ENCODE peak calls at places on chromosomes 16 and 17, in nine cellular contexts. One of them, this sample, is unnamed.

GRCh38 chr17:40348562-40349476 is 15.7 kb downstream of the GJD3 start:
- DNase-seq in esophagus squamous epithelium: no peak
- DNase-seq in small intestine: no peak
- DNase-seq in tibial artery: peak; percentile 89
- DNase-seq in A549: no peak
- DNase-seq in CD8-positive, alpha-beta T cell: no peak
- DNase-seq in left ventricle myocardium inferior: peak; percentile 79
- DNase-seq in cardiac muscle cell: no peak
- DNase-seq in mesenchymal stem cell: no peak
- DNase-seq in this sample: peak; percentile 89

GRCh38 chr16:73572135-73572534 is 524.2 kb upstream of the ZFHX3 start:
- DNase-seq in left ventricle myocardium inferior: peak; percentile 48
- DNase-seq in esophagus squamous epithelium: no peak
- DNase-seq in cardiac muscle cell: peak; percentile 96
- DNase-seq in A549: peak; percentile 5
- DNase-seq in mesenchymal stem cell: no peak
- DNase-seq in small intestine: peak; percentile 21
- DNase-seq in tibial artery: no peak
- DNase-seq in CD8-positive, alpha-beta T cell: no peak
- DNase-seq in this sample: no peak

GRCh38 chr17:49437696-49438438 is 23.2 kb upstream of the PHB1 start:
- DNase-seq in tibial artery: no peak
- DNase-seq in cardiac muscle cell: no peak
- DNase-seq in small intestine: no peak
- DNase-seq in left ventricle myocardium inferior: no peak
- DNase-seq in esophagus squamous epithelium: no peak
- DNase-seq in CD8-positive, alpha-beta T cell: no peak
- DNase-seq in mesenchymal stem cell: no peak
- DNase-seq in A549: no peak
- DNase-seq in this sample: no peak

GRCh38 chr16:6836771-6837170 is 495.9 kb upstream of the RBFOX1 start:
- DNase-seq in left ventricle myocardium inferior: no peak
- DNase-seq in small intestine: no peak
- DNase-seq in tibial artery: no peak
- DNase-seq in CD8-positive, alpha-beta T cell: no peak
- DNase-seq in cardiac muscle cell: no peak
- DNase-seq in esophagus squamous epithelium: no peak
- DNase-seq in mesenchymal stem cell: no peak
- DNase-seq in A549: no peak
- DNase-seq in this sample: no peak

GRCh38 chr16:30996324-30996999 is 11.5 kb downstream of the HSD3B7 start:
- DNase-seq in esophagus squamous epithelium: no peak
- DNase-seq in CD8-positive, alpha-beta T cell: no peak
- DNase-seq in A549: peak; percentile 89
- DNase-seq in left ventricle myocardium inferior: no peak
- DNase-seq in mesenchymal stem cell: peak; percentile 20
- DNase-seq in tibial artery: no peak
- DNase-seq in cardiac muscle cell: no peak
- DNase-seq in small intestine: peak; percentile 72
- DNase-seq in this sample: peak; percentile 79

GRCh38 chr17:12122091-12122490 is 101.4 kb downstream of the MAP2K4 start:
- DNase-seq in mesenchymal stem cell: no peak
- DNase-seq in esophagus squamous epithelium: no peak
- DNase-seq in small intestine: no peak
- DNase-seq in left ventricle myocardium inferior: no peak
- DNase-seq in CD8-positive, alpha-beta T cell: no peak
- DNase-seq in tibial artery: no peak
- DNase-seq in A549: no peak
- DNase-seq in cardiac muscle cell: no peak
- DNase-seq in this sample: no peak

GRCh38 chr16:81661082-81661481 is 118.0 kb upstream of the PLCG2 start:
- DNase-seq in esophagus squamous epithelium: no peak
- DNase-seq in A549: no peak
- DNase-seq in small intestine: no peak
- DNase-seq in tibial artery: no peak
- DNase-seq in mesenchymal stem cell: no peak
- DNase-seq in CD8-positive, alpha-beta T cell: no peak
- DNase-seq in left ventricle myocardium inferior: no peak
- DNase-seq in cardiac muscle cell: no peak
- DNase-seq in this sample: no peak

GRCh38 chr16:10206215-10206614 is 24.0 kb upstream of the GRIN2A start:
- DNase-seq in tibial artery: no peak
- DNase-seq in left ventricle myocardium inferior: no peak
- DNase-seq in small intestine: no peak
- DNase-seq in esophagus squamous epithelium: no peak
- DNase-seq in A549: no peak
- DNase-seq in CD8-positive, alpha-beta T cell: no peak
- DNase-seq in cardiac muscle cell: no peak
- DNase-seq in mesenchymal stem cell: no peak
- DNase-seq in this sample: no peak

GRCh38 chr16:7345423-7345822 is 12.8 kb downstream of the RBFOX1 start:
- DNase-seq in tibial artery: no peak
- DNase-seq in left ventricle myocardium inferior: peak; percentile 32
- DNase-seq in A549: no peak
- DNase-seq in small intestine: no peak
- DNase-seq in esophagus squamous epithelium: no peak
- DNase-seq in CD8-positive, alpha-beta T cell: no peak
- DNase-seq in mesenchymal stem cell: no peak
- DNase-seq in cardiac muscle cell: no peak
- DNase-seq in this sample: no peak

GRCh38 chr17:15920758-15921239 is 24.1 kb upstream of the ADORA2B start:
- DNase-seq in esophagus squamous epithelium: no peak
- DNase-seq in A549: peak; percentile 95
- DNase-seq in CD8-positive, alpha-beta T cell: no peak
- DNase-seq in tibial artery: no peak
- DNase-seq in mesenchymal stem cell: peak; percentile 98
- DNase-seq in left ventricle myocardium inferior: no peak
- DNase-seq in cardiac muscle cell: no peak
- DNase-seq in small intestine: no peak
- DNase-seq in this sample: peak; percentile 97

GRCh38 chr17:49071106-49071505 is 61.5 kb upstream of the B4GALNT2 start:
- DNase-seq in left ventricle myocardium inferior: no peak
- DNase-seq in A549: no peak
- DNase-seq in small intestine: no peak
- DNase-seq in CD8-positive, alpha-beta T cell: no peak
- DNase-seq in mesenchymal stem cell: peak; percentile 74
- DNase-seq in tibial artery: no peak
- DNase-seq in esophagus squamous epithelium: no peak
- DNase-seq in cardiac muscle cell: no peak
- DNase-seq in this sample: no peak

GRCh38 chr16:13956635-13957196 is 36.8 kb downstream of the ERCC4 start:
- DNase-seq in CD8-positive, alpha-beta T cell: no peak
- DNase-seq in A549: no peak
- DNase-seq in small intestine: no peak
- DNase-seq in left ventricle myocardium inferior: no peak
- DNase-seq in tibial artery: no peak
- DNase-seq in esophagus squamous epithelium: no peak
- DNase-seq in cardiac muscle cell: no peak
- DNase-seq in mesenchymal stem cell: no peak
- DNase-seq in this sample: no peak

GRCh38 chr17:19337712-19338023 is 24.9 kb downstream of the B9D1 start:
- DNase-seq in mesenchymal stem cell: no peak
- DNase-seq in left ventricle myocardium inferior: no peak
- DNase-seq in CD8-positive, alpha-beta T cell: no peak
- DNase-seq in A549: no peak
- DNase-seq in esophagus squamous epithelium: no peak
- DNase-seq in cardiac muscle cell: no peak
- DNase-seq in small intestine: no peak
- DNase-seq in tibial artery: no peak
- DNase-seq in this sample: no peak

GRCh38 chr16:84177740-84178070 is 9.2 kb downstream of the TAF1C start:
- DNase-seq in left ventricle myocardium inferior: no peak
- DNase-seq in cardiac muscle cell: no peak
- DNase-seq in small intestine: no peak
- DNase-seq in tibial artery: no peak
- DNase-seq in A549: no peak
- DNase-seq in CD8-positive, alpha-beta T cell: no peak
- DNase-seq in mesenchymal stem cell: peak; percentile 51
- DNase-seq in esophagus squamous epithelium: no peak
- DNase-seq in this sample: peak; percentile 94

GRCh38 chr16:85417156-85417860 is 195.8 kb upstream of the GSE1 start:
- DNase-seq in CD8-positive, alpha-beta T cell: no peak
- DNase-seq in small intestine: no peak
- DNase-seq in mesenchymal stem cell: no peak
- DNase-seq in A549: no peak
- DNase-seq in cardiac muscle cell: no peak
- DNase-seq in left ventricle myocardium inferior: peak; percentile 7
- DNase-seq in tibial artery: no peak
- DNase-seq in esophagus squamous epithelium: no peak
- DNase-seq in this sample: no peak

GRCh38 chr17:77948690-77949114 is 9.8 kb upstream of the TNRC6C start:
- DNase-seq in mesenchymal stem cell: peak; percentile 73
- DNase-seq in CD8-positive, alpha-beta T cell: no peak
- DNase-seq in esophagus squamous epithelium: no peak
- DNase-seq in tibial artery: no peak
- DNase-seq in left ventricle myocardium inferior: no peak
- DNase-seq in cardiac muscle cell: peak; percentile 58
- DNase-seq in A549: peak; percentile 57
- DNase-seq in small intestine: no peak
- DNase-seq in this sample: peak; percentile 88

DNA sequence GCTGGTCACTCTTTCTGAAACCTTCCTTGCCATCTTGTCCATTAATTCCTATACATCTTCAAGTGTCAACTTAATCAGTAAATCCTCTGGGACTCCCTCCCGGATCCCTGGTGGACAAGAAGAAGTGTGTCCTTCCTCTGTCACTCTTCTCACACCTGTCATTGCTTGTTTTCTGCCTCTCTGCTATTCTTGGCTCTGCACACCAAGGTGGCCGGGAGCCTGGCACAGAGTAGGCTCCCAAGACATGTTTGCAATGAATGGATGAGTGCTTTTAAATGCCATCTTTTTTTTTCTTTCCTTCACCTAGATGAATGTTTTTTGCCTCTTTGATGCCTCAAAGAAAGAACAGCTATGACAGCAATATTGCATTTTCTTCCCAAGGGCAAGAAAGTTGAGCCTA is 58.0 kb upstream of the CLEC18A start:
- DNase-seq in CD8-positive, alpha-beta T cell: no peak
- DNase-seq in mesenchymal stem cell: no peak
- DNase-seq in A549: no peak
- DNase-seq in tibial artery: no peak
- DNase-seq in small intestine: no peak
- DNase-seq in left ventricle myocardium inferior: no peak
- DNase-seq in cardiac muscle cell: no peak
- DNase-seq in esophagus squamous epithelium: no peak
- DNase-seq in this sample: peak; percentile 23
- H3K27ac ChIP-seq in CD8-positive, alpha-beta T cell: no peak overlapping the region
- H3K27ac ChIP-seq in mesenchymal stem cell: no peak overlapping the region
- H3K27ac ChIP-seq in A549: no peak overlapping the region
- H3K27ac ChIP-seq in tibial artery: no peak overlapping the region
- H3K27ac ChIP-seq in small intestine: no peak overlapping the region
- H3K27ac ChIP-seq in left ventricle myocardium inferior: no peak overlapping the region
- H3K27ac ChIP-seq in cardiac muscle cell: peak overlapping the region; percentile 72
- H3K27ac ChIP-seq in esophagus squamous epithelium: no peak overlapping the region
- H3K27ac ChIP-seq in this sample: no peak overlapping the region

DNA sequence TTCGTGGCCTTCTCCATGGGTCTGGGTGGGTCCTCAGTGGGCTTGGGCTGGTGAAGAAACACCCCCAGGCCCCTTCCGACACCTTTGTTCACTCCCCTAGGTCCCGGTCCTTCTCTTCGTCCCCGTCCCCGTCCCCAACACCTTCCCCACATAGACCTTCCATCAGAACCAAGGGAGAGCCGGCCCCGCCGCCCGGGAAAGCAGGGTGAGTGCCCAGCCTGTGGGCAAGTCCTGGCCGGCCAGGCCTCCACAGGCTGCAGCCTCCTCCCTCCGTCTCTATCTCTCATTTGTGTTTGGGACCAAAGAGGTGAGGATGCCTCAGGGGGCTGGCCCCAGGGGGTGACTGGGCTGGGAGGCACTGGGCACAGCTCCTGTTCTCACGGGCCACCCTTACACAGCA is 14.5 kb upstream of the IL17C start:
- DNase-seq in cardiac muscle cell: no peak
- DNase-seq in left ventricle myocardium inferior: no peak
- DNase-seq in esophagus squamous epithelium: no peak
- DNase-seq in small intestine: no peak
- DNase-seq in tibial artery: no peak
- DNase-seq in CD8-positive, alpha-beta T cell: no peak
- DNase-seq in mesenchymal stem cell: no peak
- DNase-seq in A549: no peak
- DNase-seq in this sample: peak; percentile 68
- H3K27ac ChIP-seq in cardiac muscle cell: no peak overlapping the region
- H3K27ac ChIP-seq in left ventricle myocardium inferior: no peak overlapping the region
- H3K27ac ChIP-seq in esophagus squamous epithelium: no peak overlapping the region
- H3K27ac ChIP-seq in small intestine: no peak overlapping the region
- H3K27ac ChIP-seq in tibial artery: no peak overlapping the region
- H3K27ac ChIP-seq in CD8-positive, alpha-beta T cell: no peak overlapping the region
- H3K27ac ChIP-seq in mesenchymal stem cell: no peak overlapping the region
- H3K27ac ChIP-seq in A549: no peak overlapping the region
- H3K27ac ChIP-seq in this sample: no peak overlapping the region

GRCh38 chr16:11835309-11835708 is 16.0 kb downstream of the RSL1D1 start:
- DNase-seq in small intestine: no peak
- DNase-seq in A549: no peak
- DNase-seq in cardiac muscle cell: no peak
- DNase-seq in left ventricle myocardium inferior: no peak
- DNase-seq in tibial artery: peak; percentile 60
- DNase-seq in mesenchymal stem cell: no peak
- DNase-seq in CD8-positive, alpha-beta T cell: no peak
- DNase-seq in esophagus squamous epithelium: no peak
- DNase-seq in this sample: no peak

GRCh38 chr16:11841026-11841425 is 10.3 kb downstream of the RSL1D1 start:
- DNase-seq in CD8-positive, alpha-beta T cell: no peak
- DNase-seq in esophagus squamous epithelium: no peak
- DNase-seq in left ventricle myocardium inferior: no peak
- DNase-seq in tibial artery: peak; percentile 27
- DNase-seq in cardiac muscle cell: no peak
- DNase-seq in A549: no peak
- DNase-seq in small intestine: no peak
- DNase-seq in mesenchymal stem cell: no peak
- DNase-seq in this sample: no peak

GRCh38 chr16:11836653-11837244 is 14.6 kb downstream of the RSL1D1 start:
- DNase-seq in small intestine: no peak
- DNase-seq in esophagus squamous epithelium: no peak
- DNase-seq in cardiac muscle cell: no peak
- DNase-seq in mesenchymal stem cell: peak; percentile 57
- DNase-seq in tibial artery: peak; percentile 9
- DNase-seq in left ventricle myocardium inferior: no peak
- DNase-seq in CD8-positive, alpha-beta T cell: no peak
- DNase-seq in A549: peak; percentile 16
- DNase-seq in this sample: peak; percentile 78

GRCh38 chr16:11833951-11834695 is 17.2 kb downstream of the RSL1D1 start:
- DNase-seq in mesenchymal stem cell: peak; percentile 83
- DNase-seq in cardiac muscle cell: no peak
- DNase-seq in A549: peak; percentile 24
- DNase-seq in small intestine: no peak
- DNase-seq in esophagus squamous epithelium: no peak
- DNase-seq in tibial artery: peak; percentile 44
- DNase-seq in CD8-positive, alpha-beta T cell: no peak
- DNase-seq in left ventricle myocardium inferior: no peak
- DNase-seq in this sample: peak; percentile 80

GRCh38 chr16:11835891-11836652 is 15.3 kb downstream of the RSL1D1 start:
- DNase-seq in esophagus squamous epithelium: no peak
- DNase-seq in cardiac muscle cell: peak; percentile 42
- DNase-seq in A549: no peak
- DNase-seq in small intestine: peak; percentile 48
- DNase-seq in left ventricle myocardium inferior: no peak
- DNase-seq in tibial artery: peak; percentile 70
- DNase-seq in mesenchymal stem cell: peak; percentile 70
- DNase-seq in CD8-positive, alpha-beta T cell: no peak
- DNase-seq in this sample: no peak
- H3K27ac ChIP-seq in esophagus squamous epithelium: no peak overlapping the region
- H3K27ac ChIP-seq in cardiac muscle cell: peak overlapping the region; percentile 91
- H3K27ac ChIP-seq in A549: no peak overlapping the region
- H3K27ac ChIP-seq in small intestine: no peak overlapping the region
- H3K27ac ChIP-seq in left ventricle myocardium inferior: no peak overlapping the region
- H3K27ac ChIP-seq in tibial artery: peak overlapping the region; percentile 62
- H3K27ac ChIP-seq in mesenchymal stem cell: peak overlapping the region; percentile 83
- H3K27ac ChIP-seq in CD8-positive, alpha-beta T cell: no peak overlapping the region
- H3K27ac ChIP-seq in this sample: peak overlapping the region; percentile 64

GRCh38 chr17:29042026-29042678 is 789 bp upstream of the PIPOX start:
- DNase-seq in A549: no peak
- DNase-seq in CD8-positive, alpha-beta T cell: no peak
- DNase-seq in tibial artery: no peak
- DNase-seq in small intestine: no peak
- DNase-seq in cardiac muscle cell: no peak
- DNase-seq in esophagus squamous epithelium: no peak
- DNase-seq in mesenchymal stem cell: no peak
- DNase-seq in left ventricle myocardium inferior: no peak
- DNase-seq in this sample: no peak
- H3K27ac ChIP-seq in A549: no peak overlapping the region
- H3K27ac ChIP-seq in CD8-positive, alpha-beta T cell: no peak overlapping the region
- H3K27ac ChIP-seq in tibial artery: no peak overlapping the region
- H3K27ac ChIP-seq in small intestine: no peak overlapping the region
- H3K27ac ChIP-seq in cardiac muscle cell: no peak overlapping the region
- H3K27ac ChIP-seq in esophagus squamous epithelium: peak overlapping the region; percentile 69
- H3K27ac ChIP-seq in mesenchymal stem cell: no peak overlapping the region
- H3K27ac ChIP-seq in left ventricle myocardium inferior: no peak overlapping the region
- H3K27ac ChIP-seq in this sample: no peak overlapping the region

This sample was measured in osteoblast.